ENCODE peak calls at places on chromosomes 7 and 10, in four cellular contexts. One of them, this sample, is unnamed.

GRCh38 chr10:105714728-105715127 is 1073.6 kb downstream of the SORCS3 start:
- DNase-seq in AG04450: no peak
- DNase-seq in progenitor cell of endocrine pancreas: no peak
- DNase-seq in mammary epithelial cell: no peak
- DNase-seq in this sample: no peak

GRCh38 chr10:22433875-22434274 is 88.6 kb downstream of the SPAG6 start:
- DNase-seq in progenitor cell of endocrine pancreas: no peak
- DNase-seq in AG04450: peak
- DNase-seq in mammary epithelial cell: peak
- DNase-seq in this sample: no peak

GRCh38 chr10:128537888-128538287 is 411.7 kb upstream of the MKI67 start:
- DNase-seq in AG04450: no peak
- DNase-seq in mammary epithelial cell: no peak
- DNase-seq in progenitor cell of endocrine pancreas: no peak
- DNase-seq in this sample: no peak

GRCh38 chr10:32059472-32059871 is 3.2 kb upstream of the KIF5B start:
- DNase-seq in AG04450: no peak
- DNase-seq in mammary epithelial cell: no peak
- DNase-seq in progenitor cell of endocrine pancreas: no peak
- DNase-seq in this sample: no peak

GRCh38 chr10:31148955-31149354 is 117.3 kb upstream of the ZNF438 start:
- DNase-seq in progenitor cell of endocrine pancreas: no peak
- DNase-seq in mammary epithelial cell: no peak
- DNase-seq in AG04450: no peak
- DNase-seq in this sample: no peak

GRCh38 chr7:99102809-99103690 is 40.9 kb downstream of the SMURF1 start:
- DNase-seq in progenitor cell of endocrine pancreas: no peak
- DNase-seq in mammary epithelial cell: peak
- DNase-seq in AG04450: peak
- DNase-seq in this sample: no peak

GRCh38 chr7:20030915-20031362 is 186.2 kb downstream of the MACC1 start:
- DNase-seq in progenitor cell of endocrine pancreas: no peak
- DNase-seq in AG04450: peak
- DNase-seq in mammary epithelial cell: peak
- DNase-seq in this sample: no peak

GRCh38 chr10:59216178-59216869 is 39.9 kb downstream of the PHYHIPL start:
- DNase-seq in mammary epithelial cell: no peak
- DNase-seq in AG04450: no peak
- DNase-seq in progenitor cell of endocrine pancreas: no peak
- DNase-seq in this sample: no peak

GRCh38 chr10:25725917-25726716 is 207.9 kb upstream of the MYO3A start:
- DNase-seq in AG04450: no peak
- DNase-seq in progenitor cell of endocrine pancreas: no peak
- DNase-seq in mammary epithelial cell: peak
- DNase-seq in this sample: no peak

GRCh38 chr7:27302590-27302989 is 60.0 kb downstream of the EVX1 start:
- DNase-seq in mammary epithelial cell: no peak
- DNase-seq in AG04450: no peak
- DNase-seq in progenitor cell of endocrine pancreas: no peak
- DNase-seq in this sample: no peak

GRCh38 chr10:49213211-49213610 is 25.0 kb upstream of the TMEM273 start:
- DNase-seq in AG04450: no peak
- DNase-seq in mammary epithelial cell: no peak
- DNase-seq in progenitor cell of endocrine pancreas: no peak
- DNase-seq in this sample: no peak

GRCh38 chr7:45919947-45920542 is 1.0 kb downstream of the IGFBP3 start:
- DNase-seq in AG04450: no peak
- DNase-seq in progenitor cell of endocrine pancreas: no peak
- DNase-seq in mammary epithelial cell: no peak
- DNase-seq in this sample: no peak

GRCh38 chr10:31479752-31480151 is 160.7 kb downstream of the ZEB1 start:
- DNase-seq in mammary epithelial cell: no peak
- DNase-seq in progenitor cell of endocrine pancreas: no peak
- DNase-seq in AG04450: no peak
- DNase-seq in this sample: no peak

GRCh38 chr7:156402255-156402654 is 238.3 kb upstream of the RNF32 start:
- DNase-seq in mammary epithelial cell: no peak
- DNase-seq in AG04450: no peak
- DNase-seq in progenitor cell of endocrine pancreas: no peak
- DNase-seq in this sample: no peak

GRCh38 chr10:69956833-69957230 is 95.8 kb upstream of the MACROH2A2 start:
- DNase-seq in progenitor cell of endocrine pancreas: no peak
- DNase-seq in AG04450: no peak
- DNase-seq in mammary epithelial cell: no peak
- DNase-seq in this sample: no peak

GRCh38 chr10:97047788-97048187 is 138.0 kb downstream of the SLIT1 start:
- DNase-seq in progenitor cell of endocrine pancreas: no peak
- DNase-seq in AG04450: no peak
- DNase-seq in mammary epithelial cell: no peak
- DNase-seq in this sample: no peak

GRCh38 chr7:24769014-24769830 is 12.0 kb upstream of the GSDME start:
- DNase-seq in mammary epithelial cell: no peak
- DNase-seq in progenitor cell of endocrine pancreas: no peak
- DNase-seq in AG04450: no peak
- DNase-seq in this sample: no peak

GRCh38 chr10:30812018-30812851 is 182.7 kb upstream of the LYZL2 start:
- DNase-seq in progenitor cell of endocrine pancreas: no peak
- DNase-seq in mammary epithelial cell: no peak
- DNase-seq in AG04450: peak
- DNase-seq in this sample: no peak

GRCh38 chr7:42440951-42441350 is 203.9 kb upstream of the GLI3 start:
- DNase-seq in progenitor cell of endocrine pancreas: no peak
- DNase-seq in mammary epithelial cell: no peak
- DNase-seq in AG04450: no peak
- DNase-seq in this sample: no peak

GRCh38 chr7:81527651-81528050 is 242.2 kb downstream of the HGF start:
- DNase-seq in AG04450: no peak
- DNase-seq in mammary epithelial cell: no peak
- DNase-seq in progenitor cell of endocrine pancreas: no peak
- DNase-seq in this sample: no peak
- TF ChIP-seq CTCF in AG04450: no peak
- TF ChIP-seq CTCF in mammary epithelial cell: no peak
- TF ChIP-seq CTCF in progenitor cell of endocrine pancreas: no peak
- TF ChIP-seq CTCF in this sample: no peak

GRCh38 chr10:123642697-123643096 is 23.5 kb upstream of the GPR26 start:
- DNase-seq in AG04450: no peak
- DNase-seq in progenitor cell of endocrine pancreas: no peak
- DNase-seq in mammary epithelial cell: no peak
- DNase-seq in this sample: no peak
- TF ChIP-seq CTCF in AG04450: no peak
- TF ChIP-seq CTCF in progenitor cell of endocrine pancreas: peak
- TF ChIP-seq CTCF in mammary epithelial cell: no peak
- TF ChIP-seq CTCF in this sample: no peak

GRCh38 chr7:143882020-143882610 is 19.9 kb downstream of the TCAF1 start:
- DNase-seq in progenitor cell of endocrine pancreas: peak
- DNase-seq in AG04450: no peak
- DNase-seq in mammary epithelial cell: no peak
- DNase-seq in this sample: no peak
- TF ChIP-seq CTCF in progenitor cell of endocrine pancreas: no peak
- TF ChIP-seq CTCF in AG04450: no peak
- TF ChIP-seq CTCF in mammary epithelial cell: no peak
- TF ChIP-seq CTCF in this sample: no peak

DNA sequence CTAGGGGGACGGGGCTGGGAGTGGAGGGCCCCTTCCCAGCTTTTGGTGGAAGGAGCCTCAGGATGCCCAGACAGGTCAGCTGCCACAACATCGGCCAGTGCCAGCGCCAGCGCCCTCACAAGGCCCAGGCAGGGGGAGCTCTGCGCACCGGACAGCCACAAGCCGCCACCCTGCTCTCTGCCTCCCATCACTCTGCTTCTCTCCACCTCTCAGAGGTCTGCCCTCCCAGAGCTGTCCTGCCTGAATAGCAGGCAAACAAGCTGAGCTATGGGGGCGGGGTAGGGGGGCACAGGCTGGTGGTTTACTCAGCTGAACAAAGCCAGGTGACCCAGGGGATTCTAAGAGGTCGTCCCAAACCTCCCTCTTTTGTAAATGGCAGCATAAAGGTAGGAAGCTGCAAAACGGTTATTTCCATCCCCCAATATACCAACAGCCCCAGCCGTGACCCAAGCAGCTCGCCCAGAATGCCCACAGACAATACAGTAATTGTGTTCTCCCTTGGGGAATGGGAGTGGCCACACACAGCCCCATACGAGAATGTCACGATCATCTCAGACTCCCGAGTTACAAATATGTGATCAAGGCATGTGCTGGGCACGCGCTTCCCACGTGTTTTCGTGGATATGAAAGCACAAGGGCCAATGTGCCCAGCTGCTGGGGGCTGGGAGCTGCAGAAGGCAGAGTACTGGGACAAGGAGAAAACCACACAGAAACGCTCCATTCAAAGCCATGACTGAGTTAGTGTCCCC is 19.7 kb downstream of the FAM53B start:
- DNase-seq in AG04450: no peak
- DNase-seq in mammary epithelial cell: peak
- DNase-seq in progenitor cell of endocrine pancreas: no peak
- DNase-seq in this sample: no peak
- TF ChIP-seq CTCF in AG04450: no peak
- TF ChIP-seq CTCF in mammary epithelial cell: no peak
- TF ChIP-seq CTCF in progenitor cell of endocrine pancreas: no peak
- TF ChIP-seq CTCF in this sample: no peak

GRCh38 chr7:2381227-2381626 is 22.2 kb upstream of the CHST12 start:
- DNase-seq in AG04450: no peak
- DNase-seq in mammary epithelial cell: no peak
- DNase-seq in progenitor cell of endocrine pancreas: no peak
- DNase-seq in this sample: no peak

GRCh38 chr7:2381881-2382509 is 21.4 kb upstream of the CHST12 start:
- DNase-seq in AG04450: no peak
- DNase-seq in mammary epithelial cell: no peak
- DNase-seq in progenitor cell of endocrine pancreas: no peak
- DNase-seq in this sample: no peak

GRCh38 chr7:2383543-2384274 is 19.7 kb upstream of the CHST12 start:
- DNase-seq in progenitor cell of endocrine pancreas: no peak
- DNase-seq in AG04450: no peak
- DNase-seq in mammary epithelial cell: no peak
- DNase-seq in this sample: no peak

GRCh38 chr7:2386964-2387669 is 16.3 kb upstream of the CHST12 start:
- DNase-seq in AG04450: no peak
- DNase-seq in progenitor cell of endocrine pancreas: no peak
- DNase-seq in mammary epithelial cell: no peak
- DNase-seq in this sample: no peak

GRCh38 chr7:2384354-2385243 is 18.8 kb upstream of the CHST12 start:
- DNase-seq in progenitor cell of endocrine pancreas: no peak
- DNase-seq in AG04450: no peak
- DNase-seq in mammary epithelial cell: no peak
- DNase-seq in this sample: no peak
- TF ChIP-seq CTCF in progenitor cell of endocrine pancreas: no peak
- TF ChIP-seq CTCF in AG04450: peak
- TF ChIP-seq CTCF in mammary epithelial cell: no peak
- TF ChIP-seq CTCF in this sample: no peak

This sample was measured in natural killer cell.